ENCODE peak calls at places on chromosomes 12 and 14, in ten cellular contexts. One of them, this sample, is unnamed.
A peak's percentile ranks its signal among the peaks of the same experiment; 100 is the strongest.

GRCh38 chr12:65269603-65270002 is 8.9 kb upstream of the MSRB3 start:
- DNase-seq in NCI-H1417: no peak
- DNase-seq in GM20000: no peak
- DNase-seq in NCI-H1105: no peak
- DNase-seq in activated effector memory CD4-positive, alpha-beta T cell treated with Interleukin-2 at 50 U/mL for 16 hours: no peak
- DNase-seq in GM04503: no peak
- DNase-seq in BE2C: no peak
- DNase-seq in memory B cell: no peak
- DNase-seq in H54: no peak
- DNase-seq in bronchial epithelial cell: peak; percentile 55
- DNase-seq in this sample: no peak

GRCh38 chr12:110670161-110670701 is 18.7 kb downstream of the HVCN1 start:
- DNase-seq in NCI-H1417: no peak
- DNase-seq in GM20000: peak; percentile 66
- DNase-seq in NCI-H1105: no peak
- DNase-seq in activated effector memory CD4-positive, alpha-beta T cell treated with Interleukin-2 at 50 U/mL for 16 hours: no peak
- DNase-seq in GM04503: no peak
- DNase-seq in BE2C: no peak
- DNase-seq in memory B cell: peak; percentile 22
- DNase-seq in H54: no peak
- DNase-seq in bronchial epithelial cell: no peak
- DNase-seq in this sample: no peak

GRCh38 chr12:12990700-12991468 is 9.2 kb downstream of the HEBP1 start:
- DNase-seq in NCI-H1417: no peak
- DNase-seq in GM20000: no peak
- DNase-seq in NCI-H1105: no peak
- DNase-seq in activated effector memory CD4-positive, alpha-beta T cell treated with Interleukin-2 at 50 U/mL for 16 hours: no peak
- DNase-seq in GM04503: no peak
- DNase-seq in BE2C: no peak
- DNase-seq in memory B cell: no peak
- DNase-seq in H54: no peak
- DNase-seq in bronchial epithelial cell: no peak
- DNase-seq in this sample: no peak

GRCh38 chr12:13000935-13001724 is 1.1 kb upstream of the HEBP1 start:
- DNase-seq in NCI-H1417: peak; percentile 47
- DNase-seq in GM20000: peak; percentile 77
- DNase-seq in NCI-H1105: peak; percentile 45
- DNase-seq in activated effector memory CD4-positive, alpha-beta T cell treated with Interleukin-2 at 50 U/mL for 16 hours: peak; percentile 17
- DNase-seq in GM04503: no peak
- DNase-seq in BE2C: peak; percentile 51
- DNase-seq in memory B cell: peak; percentile 57
- DNase-seq in H54: peak; percentile 54
- DNase-seq in bronchial epithelial cell: peak; percentile 27
- DNase-seq in this sample: peak; percentile 14

GRCh38 chr14:75293920-75294648 is 15.5 kb downstream of the FOS start:
- DNase-seq in NCI-H1417: peak; percentile 96
- DNase-seq in GM20000: peak; percentile 99
- DNase-seq in NCI-H1105: peak; percentile 92
- DNase-seq in activated effector memory CD4-positive, alpha-beta T cell treated with Interleukin-2 at 50 U/mL for 16 hours: peak; percentile 91
- DNase-seq in GM04503: peak; percentile 83
- DNase-seq in BE2C: peak; percentile 97
- DNase-seq in memory B cell: peak; percentile 95
- DNase-seq in H54: no peak
- DNase-seq in bronchial epithelial cell: peak; percentile 88
- DNase-seq in this sample: peak; percentile 87

GRCh38 chr12:3947781-3948180 is 74.6 kb upstream of the PARP11 start:
- DNase-seq in NCI-H1417: no peak
- DNase-seq in GM20000: no peak
- DNase-seq in NCI-H1105: no peak
- DNase-seq in activated effector memory CD4-positive, alpha-beta T cell treated with Interleukin-2 at 50 U/mL for 16 hours: no peak
- DNase-seq in GM04503: no peak
- DNase-seq in BE2C: no peak
- DNase-seq in memory B cell: no peak
- DNase-seq in H54: no peak
- DNase-seq in bronchial epithelial cell: peak; percentile 72
- DNase-seq in this sample: no peak

GRCh38 chr12:108622425-108622824 is 11.3 kb downstream of the SELPLG start:
- DNase-seq in NCI-H1417: no peak
- DNase-seq in GM20000: no peak
- DNase-seq in NCI-H1105: no peak
- DNase-seq in activated effector memory CD4-positive, alpha-beta T cell treated with Interleukin-2 at 50 U/mL for 16 hours: no peak
- DNase-seq in GM04503: no peak
- DNase-seq in BE2C: no peak
- DNase-seq in memory B cell: no peak
- DNase-seq in H54: no peak
- DNase-seq in bronchial epithelial cell: peak; percentile 50
- DNase-seq in this sample: peak; percentile 41

GRCh38 chr14:51261151-51261550 is 21.1 kb downstream of the TMX1 start:
- DNase-seq in NCI-H1417: no peak
- DNase-seq in GM20000: no peak
- DNase-seq in NCI-H1105: no peak
- DNase-seq in activated effector memory CD4-positive, alpha-beta T cell treated with Interleukin-2 at 50 U/mL for 16 hours: no peak
- DNase-seq in GM04503: no peak
- DNase-seq in BE2C: no peak
- DNase-seq in memory B cell: no peak
- DNase-seq in H54: no peak
- DNase-seq in bronchial epithelial cell: no peak
- DNase-seq in this sample: no peak

GRCh38 chr14:35333347-35333730 is 41.2 kb downstream of the PSMA6 start:
- DNase-seq in NCI-H1417: no peak
- DNase-seq in GM20000: peak; percentile 15
- DNase-seq in NCI-H1105: no peak
- DNase-seq in activated effector memory CD4-positive, alpha-beta T cell treated with Interleukin-2 at 50 U/mL for 16 hours: no peak
- DNase-seq in GM04503: no peak
- DNase-seq in BE2C: no peak
- DNase-seq in memory B cell: no peak
- DNase-seq in H54: no peak
- DNase-seq in bronchial epithelial cell: no peak
- DNase-seq in this sample: no peak

GRCh38 chr12:54390176-54390667 is 5.7 kb upstream of the ZNF385A start:
- DNase-seq in NCI-H1417: no peak
- DNase-seq in GM20000: no peak
- DNase-seq in NCI-H1105: peak; percentile 46
- DNase-seq in activated effector memory CD4-positive, alpha-beta T cell treated with Interleukin-2 at 50 U/mL for 16 hours: no peak
- DNase-seq in GM04503: no peak
- DNase-seq in BE2C: no peak
- DNase-seq in memory B cell: no peak
- DNase-seq in H54: no peak
- DNase-seq in bronchial epithelial cell: peak; percentile 87
- DNase-seq in this sample: no peak

GRCh38 chr14:29403091-29403490 is 524.6 kb downstream of the PRKD1 start:
- DNase-seq in NCI-H1417: no peak
- DNase-seq in GM20000: no peak
- DNase-seq in NCI-H1105: no peak
- DNase-seq in activated effector memory CD4-positive, alpha-beta T cell treated with Interleukin-2 at 50 U/mL for 16 hours: no peak
- DNase-seq in GM04503: no peak
- DNase-seq in BE2C: no peak
- DNase-seq in memory B cell: no peak
- DNase-seq in H54: no peak
- DNase-seq in bronchial epithelial cell: no peak
- DNase-seq in this sample: no peak

GRCh38 chr14:94046696-94047250 is 20.6 kb downstream of the OTUB2 start:
- DNase-seq in NCI-H1417: no peak
- DNase-seq in GM20000: no peak
- DNase-seq in NCI-H1105: no peak
- DNase-seq in activated effector memory CD4-positive, alpha-beta T cell treated with Interleukin-2 at 50 U/mL for 16 hours: no peak
- DNase-seq in GM04503: no peak
- DNase-seq in BE2C: no peak
- DNase-seq in memory B cell: no peak
- DNase-seq in H54: no peak
- DNase-seq in bronchial epithelial cell: no peak
- DNase-seq in this sample: no peak

GRCh38 chr14:23567186-23568020 is at the start of gene AP1G2:
- DNase-seq in NCI-H1417: peak; percentile 71
- DNase-seq in GM20000: peak; percentile 90
- DNase-seq in NCI-H1105: peak; percentile 93
- DNase-seq in activated effector memory CD4-positive, alpha-beta T cell treated with Interleukin-2 at 50 U/mL for 16 hours: peak; percentile 83
- DNase-seq in GM04503: no peak
- DNase-seq in BE2C: peak; percentile 85
- DNase-seq in memory B cell: peak; percentile 73
- DNase-seq in H54: no peak
- DNase-seq in bronchial epithelial cell: peak; percentile 84
- DNase-seq in this sample: peak; percentile 81

GRCh38 chr12:114744696-114745095 is 60.7 kb upstream of the TBX3 start:
- DNase-seq in NCI-H1417: no peak
- DNase-seq in GM20000: no peak
- DNase-seq in NCI-H1105: no peak
- DNase-seq in activated effector memory CD4-positive, alpha-beta T cell treated with Interleukin-2 at 50 U/mL for 16 hours: no peak
- DNase-seq in GM04503: no peak
- DNase-seq in BE2C: no peak
- DNase-seq in memory B cell: no peak
- DNase-seq in H54: no peak
- DNase-seq in bronchial epithelial cell: no peak
- DNase-seq in this sample: no peak

GRCh38 chr14:83520837-83521236 is 1987.2 kb upstream of the SEL1L start:
- DNase-seq in NCI-H1417: no peak
- DNase-seq in GM20000: no peak
- DNase-seq in NCI-H1105: no peak
- DNase-seq in activated effector memory CD4-positive, alpha-beta T cell treated with Interleukin-2 at 50 U/mL for 16 hours: no peak
- DNase-seq in GM04503: peak; percentile 14
- DNase-seq in BE2C: peak; percentile 28
- DNase-seq in memory B cell: no peak
- DNase-seq in H54: no peak
- DNase-seq in bronchial epithelial cell: no peak
- DNase-seq in this sample: no peak

GRCh38 chr14:54566410-54567223 is at the start of gene SAMD4A:
- DNase-seq in NCI-H1417: peak; percentile 40
- DNase-seq in GM20000: peak; percentile 84
- DNase-seq in NCI-H1105: peak; percentile 29
- DNase-seq in activated effector memory CD4-positive, alpha-beta T cell treated with Interleukin-2 at 50 U/mL for 16 hours: peak; percentile 39
- DNase-seq in GM04503: no peak
- DNase-seq in BE2C: peak; percentile 70
- DNase-seq in memory B cell: peak; percentile 68
- DNase-seq in H54: no peak
- DNase-seq in bronchial epithelial cell: peak; percentile 60
- DNase-seq in this sample: peak; percentile 50

GRCh38 chr12:38664661-38665269 is 240.6 kb downstream of the CPNE8 start:
- DNase-seq in NCI-H1417: no peak
- DNase-seq in GM20000: peak; percentile 6
- DNase-seq in NCI-H1105: no peak
- DNase-seq in activated effector memory CD4-positive, alpha-beta T cell treated with Interleukin-2 at 50 U/mL for 16 hours: no peak
- DNase-seq in GM04503: no peak
- DNase-seq in BE2C: peak; percentile 55
- DNase-seq in memory B cell: no peak
- DNase-seq in H54: no peak
- DNase-seq in bronchial epithelial cell: peak; percentile 47
- DNase-seq in this sample: no peak

GRCh38 chr12:129844662-129845061 is 59.2 kb downstream of the TMEM132D start:
- DNase-seq in NCI-H1417: no peak
- DNase-seq in GM20000: no peak
- DNase-seq in NCI-H1105: no peak
- DNase-seq in activated effector memory CD4-positive, alpha-beta T cell treated with Interleukin-2 at 50 U/mL for 16 hours: no peak
- DNase-seq in GM04503: no peak
- DNase-seq in BE2C: no peak
- DNase-seq in memory B cell: no peak
- DNase-seq in H54: no peak
- DNase-seq in bronchial epithelial cell: no peak
- DNase-seq in this sample: no peak

GRCh38 chr12:31326689-31327659 is 1.0 kb upstream of the SINHCAF start:
- DNase-seq in NCI-H1417: no peak
- DNase-seq in GM20000: no peak
- DNase-seq in NCI-H1105: no peak
- DNase-seq in activated effector memory CD4-positive, alpha-beta T cell treated with Interleukin-2 at 50 U/mL for 16 hours: no peak
- DNase-seq in GM04503: no peak
- DNase-seq in BE2C: no peak
- DNase-seq in memory B cell: no peak
- DNase-seq in H54: no peak
- DNase-seq in bronchial epithelial cell: no peak
- DNase-seq in this sample: no peak

GRCh38 chr14:51539571-51540037 is 112.1 kb upstream of the FRMD6 start:
- DNase-seq in NCI-H1417: no peak
- DNase-seq in GM20000: no peak
- DNase-seq in NCI-H1105: no peak
- DNase-seq in activated effector memory CD4-positive, alpha-beta T cell treated with Interleukin-2 at 50 U/mL for 16 hours: no peak
- DNase-seq in GM04503: peak; percentile 74
- DNase-seq in BE2C: no peak
- DNase-seq in memory B cell: no peak
- DNase-seq in H54: peak; percentile 23
- DNase-seq in bronchial epithelial cell: peak; percentile 99
- DNase-seq in this sample: no peak

GRCh38 chr12:459430-460258 is at the start of gene B4GALNT3:
- DNase-seq in NCI-H1417: peak; percentile 65
- DNase-seq in GM20000: peak; percentile 72
- DNase-seq in NCI-H1105: peak; percentile 53
- DNase-seq in activated effector memory CD4-positive, alpha-beta T cell treated with Interleukin-2 at 50 U/mL for 16 hours: peak; percentile 35
- DNase-seq in GM04503: no peak
- DNase-seq in BE2C: peak; percentile 51
- DNase-seq in memory B cell: peak; percentile 29
- DNase-seq in H54: no peak
- DNase-seq in bronchial epithelial cell: peak; percentile 26
- DNase-seq in this sample: peak; percentile 48

GRCh38 chr12:49295087-49296001 is at the start of gene PRPH:
- DNase-seq in NCI-H1417: peak; percentile 48
- DNase-seq in GM20000: peak; percentile 26
- DNase-seq in NCI-H1105: no peak
- DNase-seq in activated effector memory CD4-positive, alpha-beta T cell treated with Interleukin-2 at 50 U/mL for 16 hours: no peak
- DNase-seq in GM04503: no peak
- DNase-seq in BE2C: peak; percentile 80
- DNase-seq in memory B cell: peak; percentile 38
- DNase-seq in H54: no peak
- DNase-seq in bronchial epithelial cell: no peak
- DNase-seq in this sample: no peak

GRCh38 chr14:99378782-99379214 is 101.9 kb downstream of the SETD3 start:
- DNase-seq in NCI-H1417: no peak
- DNase-seq in GM20000: no peak
- DNase-seq in NCI-H1105: no peak
- DNase-seq in activated effector memory CD4-positive, alpha-beta T cell treated with Interleukin-2 at 50 U/mL for 16 hours: no peak
- DNase-seq in GM04503: no peak
- DNase-seq in BE2C: peak; percentile 33
- DNase-seq in memory B cell: no peak
- DNase-seq in H54: peak; percentile 91
- DNase-seq in bronchial epithelial cell: peak; percentile 90
- DNase-seq in this sample: no peak

GRCh38 chr14:60646202-60646886 is 2.9 kb downstream of the SIX1 start:
- DNase-seq in NCI-H1417: peak; percentile 55
- DNase-seq in GM20000: peak; percentile 23
- DNase-seq in NCI-H1105: no peak
- DNase-seq in activated effector memory CD4-positive, alpha-beta T cell treated with Interleukin-2 at 50 U/mL for 16 hours: no peak
- DNase-seq in GM04503: no peak
- DNase-seq in BE2C: no peak
- DNase-seq in memory B cell: no peak
- DNase-seq in H54: no peak
- DNase-seq in bronchial epithelial cell: peak; percentile 46
- DNase-seq in this sample: no peak

GRCh38 chr12:388547-389137 is 478 bp downstream of the KDM5A start:
- DNase-seq in NCI-H1417: no peak
- DNase-seq in GM20000: peak; percentile 51
- DNase-seq in NCI-H1105: no peak
- DNase-seq in activated effector memory CD4-positive, alpha-beta T cell treated with Interleukin-2 at 50 U/mL for 16 hours: no peak
- DNase-seq in GM04503: no peak
- DNase-seq in BE2C: peak; percentile 23
- DNase-seq in memory B cell: peak; percentile 58
- DNase-seq in H54: no peak
- DNase-seq in bronchial epithelial cell: peak; percentile 28
- DNase-seq in this sample: no peak

GRCh38 chr12:66837311-66837627 is 158.4 kb upstream of the GRIP1 start:
- DNase-seq in NCI-H1417: no peak
- DNase-seq in GM20000: no peak
- DNase-seq in NCI-H1105: no peak
- DNase-seq in activated effector memory CD4-positive, alpha-beta T cell treated with Interleukin-2 at 50 U/mL for 16 hours: no peak
- DNase-seq in GM04503: no peak
- DNase-seq in BE2C: no peak
- DNase-seq in memory B cell: no peak
- DNase-seq in H54: no peak
- DNase-seq in bronchial epithelial cell: no peak
- DNase-seq in this sample: no peak

GRCh38 chr14:61759878-61760277 is 2.3 kb upstream of the SNAPC1 start:
- DNase-seq in NCI-H1417: no peak
- DNase-seq in GM20000: no peak
- DNase-seq in NCI-H1105: no peak
- DNase-seq in activated effector memory CD4-positive, alpha-beta T cell treated with Interleukin-2 at 50 U/mL for 16 hours: no peak
- DNase-seq in GM04503: no peak
- DNase-seq in BE2C: no peak
- DNase-seq in memory B cell: no peak
- DNase-seq in H54: no peak
- DNase-seq in bronchial epithelial cell: no peak
- DNase-seq in this sample: no peak

GRCh38 chr14:52119030-52119429 is 50.2 kb upstream of the NID2 start:
- DNase-seq in NCI-H1417: no peak
- DNase-seq in GM20000: no peak
- DNase-seq in NCI-H1105: no peak
- DNase-seq in activated effector memory CD4-positive, alpha-beta T cell treated with Interleukin-2 at 50 U/mL for 16 hours: no peak
- DNase-seq in GM04503: no peak
- DNase-seq in BE2C: no peak
- DNase-seq in memory B cell: no peak
- DNase-seq in H54: no peak
- DNase-seq in bronchial epithelial cell: no peak
- DNase-seq in this sample: no peak

This sample was measured in COR-L47.